ENCODE peak calls at places on chromosomes 1 and 21, in six cellular contexts. T, Y, L, X, D and A are unnamed samples.

GRCh38 chr1:193952778-193953374 is 766.5 kb upstream of the B3GALT2 start:
- DNase-seq in X (no peak), T (no peak), L (no peak), D (no peak), Y (no peak), A (no peak)

GRCh38 chr1:82225407-82226197 is 424.9 kb downstream of the ADGRL2 start:
- DNase-seq in Y (peak), X (no peak), T (no peak), D (no peak), L (no peak), A (peak)

GRCh38 chr1:175193339-175193950 is 869 bp upstream of the KIAA0040 start:
- DNase-seq in Y (peak), D (no peak), X (no peak), T (no peak), L (no peak), A (no peak)

GRCh38 chr21:39375446-39375845 is 26.6 kb upstream of the HMGN1 start:
- DNase-seq in T (no peak), D (no peak), Y (no peak), X (no peak), L (no peak), A (no peak)

GRCh38 chr1:212437179-212437798 is 4.6 kb downstream of the NENF start:
- DNase-seq in Y (peak), X (no peak), D (no peak), T (no peak), L (no peak), A (no peak)

GRCh38 chr1:65795311-65795710 is 2.6 kb downstream of the PDE4B start:
- DNase-seq in D (no peak), T (no peak), Y (no peak), L (no peak), X (no peak), A (no peak)

GRCh38 chr1:222416001-222416791 is 131.7 kb downstream of the HHIPL2 start:
- DNase-seq in X (no peak), L (no peak), Y (no peak), D (no peak), T (no peak), A (peak)

GRCh38 chr21:45499970-45500575 is 42.2 kb downstream of the SLC19A1 start:
- DNase-seq in L (peak), D (no peak), T (no peak), Y (no peak), X (no peak), A (no peak)

GRCh38 chr21:45598666-45599065 is 44.9 kb upstream of the PCBP3 start:
- DNase-seq in Y (no peak), L (no peak), D (peak), X (no peak), T (no peak), A (no peak)

GRCh38 chr1:33656467-33656866 is 184.0 kb downstream of the ZSCAN20 start:
- DNase-seq in D (no peak), T (no peak), Y (no peak), L (no peak), X (no peak), A (no peak)

GRCh38 chr1:150420560-150421265 is 56.8 kb downstream of the RPRD2 start:
- DNase-seq in T (no peak), X (no peak), L (no peak), Y (peak), D (no peak), A (no peak)